ENCODE peak calls at places on chromosomes 6 and 20, in five cellular contexts. X is activated T-helper 1 cell treated with anti-CD3 and anti-CD28 coated beads, Interleukin-2, amount 50 U/mL, for 16 hours; O is activated CD4-positive, alpha-beta T cell treated with anti-CD3 and anti-CD28 coated beads, Interleukin-2, amount 50 U/mL, for 4 hours; K is natural killer cell; Z is fibroblast of the aortic adventitia. E is an unnamed sample.

GRCh38 chr6:122033564-122034181 is 365.8 kb upstream of the HSF2 start:
- DNase-seq in O (no peak), X (no peak), K (no peak), Z (peak), E (no peak)

GRCh38 chr6:61682562-61682961 is 603.5 kb downstream of the KHDRBS2 start:
- DNase-seq in K (no peak), O (no peak), X (no peak), Z (no peak), E (no peak)

GRCh38 chr6:34657307-34657978 is 39.1 kb downstream of the ILRUN start:
- DNase-seq in O (no peak), X (no peak), K (no peak), Z (peak), E (peak)

GRCh38 chr6:104788400-104788799 is 71.3 kb downstream of the HACE1 start:
- DNase-seq in X (no peak), K (no peak), O (no peak), Z (peak), E (no peak)

GRCh38 chr6:70601014-70601413 is 34.3 kb downstream of the SDHAF4 start:
- DNase-seq in K (no peak), X (no peak), Z (no peak), O (no peak), E (no peak)

GRCh38 chr6:87396595-87397392 is 11.0 kb upstream of the CFAP206 start:
- DNase-seq in K (no peak), X (no peak), Z (no peak), O (no peak), E (no peak)

GRCh38 chr20:48126227-48126740 is 341.0 kb upstream of the SULF2 start:
- DNase-seq in X (no peak), Z (no peak), O (no peak), K (no peak), E (no peak)

GRCh38 chr6:155913816-155914215 is 458.2 kb upstream of the NOX3 start:
- DNase-seq in O (no peak), K (no peak), X (no peak), Z (no peak), E (no peak)

GRCh38 chr6:150568560-150568959 is 31.1 kb upstream of the PLEKHG1 start:
- DNase-seq in X (no peak), K (no peak), Z (no peak), O (no peak), E (no peak)

GRCh38 chr20:1474325-1474724 is 7.7 kb upstream of the NSFL1C start:
- DNase-seq in Z (no peak), K (no peak), O (no peak), X (no peak), E (no peak)

GRCh38 chr6:69756357-69756756 is 40.5 kb downstream of the LMBRD1 start:
- DNase-seq in K (no peak), Z (no peak), O (no peak), X (no peak), E (no peak)

GRCh38 chr6:19478992-19479391 is 358.2 kb upstream of the ID4 start:
- DNase-seq in K (no peak), O (no peak), X (no peak), Z (peak), E (no peak)

GRCh38 chr6:168279403-168279935 is 40.1 kb downstream of the DACT2 start:
- DNase-seq in Z (no peak), X (no peak), K (no peak), O (no peak), E (no peak)

GRCh38 chr6:160733045-160733646 is 31.1 kb downstream of the PLG start:
- DNase-seq in X (no peak), O (no peak), K (no peak), Z (peak), E (peak)

GRCh38 chr6:32148289-32148688 is 3.5 kb downstream of the PRRT1 start:
- DNase-seq in K (no peak), X (no peak), Z (no peak), O (no peak), E (no peak)

GRCh38 chr6:127606131-127606562 is 29.2 kb downstream of the C6orf58 start:
- DNase-seq in Z (peak), O (no peak), K (no peak), X (no peak), E (peak)

GRCh38 chr6:89045585-89045984 is 35.0 kb upstream of the PNRC1 start:
- DNase-seq in Z (no peak), X (no peak), K (no peak), O (no peak), E (no peak)

GRCh38 chr20:49983848-49984408 is 1.1 kb downstream of the SNAI1 start:
- DNase-seq in K (no peak), X (no peak), O (no peak), Z (peak), E (no peak)

GRCh38 chr20:44646023-44646640 is 5.4 kb downstream of the ADA start:
- DNase-seq in X (no peak), Z (no peak), K (no peak), O (no peak), E (no peak)

GRCh38 chr6:158472453-158472852 is 87.4 kb upstream of the TMEM181 start:
- DNase-seq in Z (no peak), X (no peak), O (no peak), K (no peak), E (no peak)

GRCh38 chr6:142624978-142625715 is 319.8 kb downstream of the HIVEP2 start:
- DNase-seq in Z (no peak), X (no peak), O (no peak), K (no peak), E (no peak)

GRCh38 chr20:8583209-8584106 is 451.4 kb downstream of the PLCB1 start:
- DNase-seq in O (no peak), X (no peak), K (no peak), Z (peak), E (no peak)

GRCh38 chr6:134853111-134854055 is 96.5 kb downstream of the ALDH8A1 start:
- DNase-seq in O (no peak), K (no peak), Z (peak), X (no peak), E (no peak)

GRCh38 chr6:13978102-13978640 is 53.4 kb downstream of the RNF182 start:
- DNase-seq in K (no peak), X (no peak), O (no peak), Z (no peak), E (no peak)

GRCh38 chr6:138493413-138493812 is 5.9 kb downstream of the NHSL1 start:
- DNase-seq in O (no peak), Z (peak), X (no peak), K (no peak), E (peak)

E was measured in NCI-H446 treated with DMSO at 0.1 percent for 48 hours.